ENCODE peak calls at places on chromosomes 7 and 10, in six cellular contexts. One of them, this sample, is unnamed.

GRCh38 chr10:110504111-110504735 is 6.5 kb downstream of the DUSP5 start:
- DNase-seq in left ventricle myocardium inferior: no peak
- DNase-seq in stimulated activated CD8-positive, alpha-beta memory T cell treated with anti-CD3 and anti-CD28 coated beads, Interleukin-15, amount 100 ng/mL, for 1 hour: no peak
- DNase-seq in foreskin fibroblast: peak
- DNase-seq in central memory CD4-positive, alpha-beta T cell: peak
- DNase-seq in neural crest cell: no peak
- DNase-seq in this sample: peak

GRCh38 chr7:137903382-137904169 is 56.8 kb upstream of the DGKI start:
- DNase-seq in left ventricle myocardium inferior: no peak
- DNase-seq in stimulated activated CD8-positive, alpha-beta memory T cell treated with anti-CD3 and anti-CD28 coated beads, Interleukin-15, amount 100 ng/mL, for 1 hour: peak
- DNase-seq in foreskin fibroblast: peak
- DNase-seq in central memory CD4-positive, alpha-beta T cell: peak
- DNase-seq in neural crest cell: peak
- DNase-seq in this sample: peak

GRCh38 chr7:33050425-33051318 is 11.9 kb downstream of the NT5C3A start:
- DNase-seq in left ventricle myocardium inferior: no peak
- DNase-seq in stimulated activated CD8-positive, alpha-beta memory T cell treated with anti-CD3 and anti-CD28 coated beads, Interleukin-15, amount 100 ng/mL, for 1 hour: no peak
- DNase-seq in foreskin fibroblast: peak
- DNase-seq in central memory CD4-positive, alpha-beta T cell: peak
- DNase-seq in neural crest cell: no peak
- DNase-seq in this sample: peak

GRCh38 chr7:115297651-115298050 is 375.8 kb downstream of the MDFIC start:
- DNase-seq in left ventricle myocardium inferior: peak
- DNase-seq in stimulated activated CD8-positive, alpha-beta memory T cell treated with anti-CD3 and anti-CD28 coated beads, Interleukin-15, amount 100 ng/mL, for 1 hour: no peak
- DNase-seq in foreskin fibroblast: peak
- DNase-seq in central memory CD4-positive, alpha-beta T cell: no peak
- DNase-seq in neural crest cell: no peak
- DNase-seq in this sample: peak

GRCh38 chr10:28705472-28705871 is 28.2 kb downstream of the BAMBI start:
- DNase-seq in left ventricle myocardium inferior: no peak
- DNase-seq in stimulated activated CD8-positive, alpha-beta memory T cell treated with anti-CD3 and anti-CD28 coated beads, Interleukin-15, amount 100 ng/mL, for 1 hour: no peak
- DNase-seq in foreskin fibroblast: no peak
- DNase-seq in central memory CD4-positive, alpha-beta T cell: no peak
- DNase-seq in neural crest cell: no peak
- DNase-seq in this sample: no peak

GRCh38 chr7:75889223-75889825 is 10.5 kb downstream of the RHBDD2 start:
- DNase-seq in left ventricle myocardium inferior: no peak
- DNase-seq in stimulated activated CD8-positive, alpha-beta memory T cell treated with anti-CD3 and anti-CD28 coated beads, Interleukin-15, amount 100 ng/mL, for 1 hour: no peak
- DNase-seq in foreskin fibroblast: no peak
- DNase-seq in central memory CD4-positive, alpha-beta T cell: no peak
- DNase-seq in neural crest cell: no peak
- DNase-seq in this sample: no peak

GRCh38 chr7:25068814-25069213 is 56.2 kb downstream of the CYCS start:
- DNase-seq in left ventricle myocardium inferior: no peak
- DNase-seq in stimulated activated CD8-positive, alpha-beta memory T cell treated with anti-CD3 and anti-CD28 coated beads, Interleukin-15, amount 100 ng/mL, for 1 hour: no peak
- DNase-seq in foreskin fibroblast: peak
- DNase-seq in central memory CD4-positive, alpha-beta T cell: no peak
- DNase-seq in neural crest cell: no peak
- DNase-seq in this sample: no peak

GRCh38 chr7:27245798-27246691 is 3.4 kb downstream of the EVX1 start:
- DNase-seq in left ventricle myocardium inferior: no peak
- DNase-seq in stimulated activated CD8-positive, alpha-beta memory T cell treated with anti-CD3 and anti-CD28 coated beads, Interleukin-15, amount 100 ng/mL, for 1 hour: no peak
- DNase-seq in foreskin fibroblast: peak
- DNase-seq in central memory CD4-positive, alpha-beta T cell: no peak
- DNase-seq in neural crest cell: no peak
- DNase-seq in this sample: no peak

GRCh38 chr7:48183370-48183743 is 12.1 kb downstream of the ABCA13 start:
- DNase-seq in left ventricle myocardium inferior: no peak
- DNase-seq in stimulated activated CD8-positive, alpha-beta memory T cell treated with anti-CD3 and anti-CD28 coated beads, Interleukin-15, amount 100 ng/mL, for 1 hour: no peak
- DNase-seq in foreskin fibroblast: no peak
- DNase-seq in central memory CD4-positive, alpha-beta T cell: no peak
- DNase-seq in neural crest cell: no peak
- DNase-seq in this sample: peak

GRCh38 chr10:131038056-131038455 is 273.5 kb downstream of the TCERG1L start:
- DNase-seq in left ventricle myocardium inferior: no peak
- DNase-seq in stimulated activated CD8-positive, alpha-beta memory T cell treated with anti-CD3 and anti-CD28 coated beads, Interleukin-15, amount 100 ng/mL, for 1 hour: no peak
- DNase-seq in foreskin fibroblast: no peak
- DNase-seq in central memory CD4-positive, alpha-beta T cell: no peak
- DNase-seq in neural crest cell: no peak
- DNase-seq in this sample: no peak

GRCh38 chr10:114306116-114306973 is 67.3 kb downstream of the VWA2 start:
- DNase-seq in left ventricle myocardium inferior: no peak
- DNase-seq in stimulated activated CD8-positive, alpha-beta memory T cell treated with anti-CD3 and anti-CD28 coated beads, Interleukin-15, amount 100 ng/mL, for 1 hour: no peak
- DNase-seq in foreskin fibroblast: peak
- DNase-seq in central memory CD4-positive, alpha-beta T cell: no peak
- DNase-seq in neural crest cell: no peak
- DNase-seq in this sample: peak

GRCh38 chr10:126663328-126663727 is 7.2 kb downstream of the C10orf90 start:
- DNase-seq in left ventricle myocardium inferior: peak
- DNase-seq in stimulated activated CD8-positive, alpha-beta memory T cell treated with anti-CD3 and anti-CD28 coated beads, Interleukin-15, amount 100 ng/mL, for 1 hour: no peak
- DNase-seq in foreskin fibroblast: peak
- DNase-seq in central memory CD4-positive, alpha-beta T cell: peak
- DNase-seq in neural crest cell: no peak
- DNase-seq in this sample: peak

GRCh38 chr7:1452205-1452604 is 7.1 kb downstream of the MICALL2 start:
- DNase-seq in left ventricle myocardium inferior: no peak
- DNase-seq in stimulated activated CD8-positive, alpha-beta memory T cell treated with anti-CD3 and anti-CD28 coated beads, Interleukin-15, amount 100 ng/mL, for 1 hour: no peak
- DNase-seq in foreskin fibroblast: no peak
- DNase-seq in central memory CD4-positive, alpha-beta T cell: no peak
- DNase-seq in neural crest cell: peak
- DNase-seq in this sample: no peak

GRCh38 chr7:142892941-142893340 is 7.4 kb upstream of the TRPV6 start:
- DNase-seq in left ventricle myocardium inferior: no peak
- DNase-seq in stimulated activated CD8-positive, alpha-beta memory T cell treated with anti-CD3 and anti-CD28 coated beads, Interleukin-15, amount 100 ng/mL, for 1 hour: no peak
- DNase-seq in foreskin fibroblast: no peak
- DNase-seq in central memory CD4-positive, alpha-beta T cell: no peak
- DNase-seq in neural crest cell: no peak
- DNase-seq in this sample: no peak